ENCODE peak calls at places on chromosomes 6 and 20, in nine cellular contexts. Y is left ventricle myocardium inferior, G is psoas muscle, E is right atrium auricular region, R is heart left ventricle, L is sigmoid colon, V is GM23248, C is esophagus squamous epithelium, J is lower lobe of right lung. M is an unnamed sample.

GRCh38 chr6:25359191-25359861 is 80.2 kb downstream of the CARMIL1 start:
- DNase-seq in Y (peak; percentile 37), G (peak; percentile 61), E (peak; percentile 75), R (peak; percentile 36), L (peak; percentile 76), V (peak; percentile 88), C (no peak), J (no peak), M (no peak)

GRCh38 chr6:13346245-13346644 is 17.9 kb upstream of the TBC1D7 start:
- DNase-seq in Y (no peak), G (no peak), E (no peak), R (no peak), L (no peak), V (no peak), C (no peak), J (no peak), M (no peak)

GRCh38 chr20:61556116-61556515 is 304.1 kb downstream of the CDH4 start:
- DNase-seq in Y (no peak), G (no peak), E (no peak), R (no peak), L (no peak), V (peak; percentile 89), C (no peak), J (no peak), M (no peak)

GRCh38 chr6:46655803-46656202 is 3.0 kb downstream of the SLC25A27 start:
- DNase-seq in Y (no peak), G (no peak), E (no peak), R (no peak), L (no peak), V (no peak), C (no peak), J (no peak), M (no peak)

GRCh38 chr20:29443819-29444218 is 1813.6 kb upstream of the DEFB115 start:
- DNase-seq in Y (no peak), G (no peak), E (no peak), R (no peak), L (no peak), V (no peak), C (no peak), J (no peak), M (no peak)

GRCh38 chr6:87199787-87200186 is 44.4 kb downstream of the ZNF292 start:
- DNase-seq in Y (no peak), G (no peak), E (no peak), R (peak; percentile 25), L (no peak), V (no peak), C (no peak), J (no peak), M (no peak)

GRCh38 chr20:34604980-34605788 is 46.7 kb downstream of the MAP1LC3A start:
- DNase-seq in Y (no peak), G (no peak), E (no peak), R (peak; percentile 38), L (no peak), V (peak; percentile 17), C (no peak), J (no peak), M (no peak)

GRCh38 chr6:77094821-77095220 is 368.5 kb downstream of the HTR1B start:
- DNase-seq in Y (no peak), G (no peak), E (no peak), R (no peak), L (no peak), V (no peak), C (no peak), J (no peak), M (no peak)

GRCh38 chr6:74222768-74223321 is 526.8 kb downstream of the CD109 start:
- DNase-seq in Y (no peak), G (no peak), E (no peak), R (no peak), L (no peak), V (peak; percentile 9), C (no peak), J (no peak), M (no peak)

GRCh38 chr6:25138024-25138696 is 141.0 kb upstream of the CARMIL1 start:
- DNase-seq in Y (peak; percentile 38), G (peak; percentile 59), E (peak; percentile 75), R (peak; percentile 77), L (peak; percentile 84), V (peak; percentile 88), C (no peak), J (no peak), M (no peak)

GRCh38 chr6:26075063-26075717 is 12.0 kb upstream of the HFE start:
- DNase-seq in Y (no peak), G (no peak), E (no peak), R (no peak), L (no peak), V (no peak), C (no peak), J (no peak), M (no peak)

DNA sequence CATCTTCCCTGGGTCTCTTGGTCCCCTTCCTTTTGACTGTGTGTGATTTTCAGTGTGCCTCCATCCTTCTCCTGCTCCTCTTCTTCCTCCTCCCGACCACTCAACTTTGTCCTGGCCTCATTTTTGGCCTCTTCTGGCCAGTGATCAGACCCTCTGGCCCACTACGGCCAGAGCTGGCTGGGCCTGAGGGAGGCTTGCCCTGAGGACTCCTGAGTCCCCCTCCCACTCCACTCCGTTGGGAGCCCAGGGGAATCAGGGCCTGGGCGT is 910 bp upstream of the DDR1 start:
- DNase-seq in Y (no peak), G (no peak), E (no peak), R (no peak), L (no peak), V (no peak), C (no peak), J (no peak), M (no peak)
- H3K4me1 ChIP-seq in Y (peaks cover 53% of the 10 kb centered on the region), G (peaks cover 43% of the 10 kb centered on the region), E (peaks cover 54% of the 10 kb centered on the region), R (peaks cover 36% of the 10 kb centered on the region), L (peaks cover 34% of the 10 kb centered on the region), V (peaks cover 29% of the 10 kb centered on the region), C (peaks cover 44% of the 10 kb centered on the region), J (peaks cover 40% of the 10 kb centered on the region), M (peaks cover 20% of the 10 kb centered on the region)

DNA sequence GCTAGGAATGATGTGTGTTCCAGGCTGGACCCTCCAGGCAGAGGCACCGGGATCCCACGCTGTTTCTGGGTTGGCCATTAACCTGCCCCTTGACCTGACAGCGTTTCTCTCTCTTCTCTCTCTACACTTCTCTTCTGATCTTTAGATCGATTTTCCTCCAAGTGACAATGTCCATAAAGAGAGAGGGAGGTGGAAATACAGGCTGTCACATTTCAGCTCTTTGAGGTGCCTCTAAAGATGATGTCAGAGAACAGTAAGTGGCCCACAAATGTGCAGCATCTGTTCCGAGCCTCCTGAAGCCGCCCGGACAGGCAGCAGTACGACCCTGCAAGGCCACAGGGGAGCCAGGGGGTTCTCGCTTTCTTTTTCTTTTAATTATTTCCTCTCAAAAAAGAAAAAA is 2.5 kb upstream of the SLCO4A1 start:
- DNase-seq in Y (no peak), G (no peak), E (no peak), R (no peak), L (no peak), V (no peak), C (no peak), J (no peak), M (no peak)
- H3K27me3 ChIP-seq in Y (peaks cover 93% of the 10 kb centered on the region), G (peaks cover 17% of the 10 kb centered on the region), E (peaks cover 4% of the 10 kb centered on the region), R (no peaks in the 10 kb centered on the region), L (peaks cover 53% of the 10 kb centered on the region), V (peaks cover 27% of the 10 kb centered on the region), C (no peaks in the 10 kb centered on the region), J (peaks cover 48% of the 10 kb centered on the region), M (peaks cover 9% of the 10 kb centered on the region)

DNA sequence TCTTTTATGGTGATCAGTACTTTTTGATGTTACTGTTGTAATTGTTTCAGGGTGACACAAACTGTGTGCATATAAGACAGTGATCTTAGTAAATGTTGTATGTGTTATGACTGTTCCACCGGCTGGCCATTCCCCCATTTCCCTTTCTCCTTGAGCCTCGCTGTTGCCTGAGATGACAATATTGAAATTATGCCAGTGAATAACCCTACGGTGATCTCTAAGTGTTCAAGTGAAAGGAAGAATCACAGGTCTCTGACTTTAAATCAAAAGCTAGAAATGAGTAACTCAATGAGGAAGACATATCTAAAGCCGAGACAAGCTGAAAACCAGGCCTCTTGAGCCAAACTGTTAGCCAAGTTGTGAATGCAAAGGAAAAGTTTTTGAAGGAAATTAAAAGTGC is 32.3 kb downstream of the TULP4 start:
- DNase-seq in Y (no peak), G (no peak), E (no peak), R (no peak), L (no peak), V (no peak), C (no peak), J (no peak), M (no peak)
- H3K9me3 ChIP-seq in Y (peaks cover 13% of the 10 kb centered on the region), G (no peaks in the 10 kb centered on the region), E (no peaks in the 10 kb centered on the region), R (no peaks in the 10 kb centered on the region), L (no peaks in the 10 kb centered on the region), V (no peaks in the 10 kb centered on the region), C (peaks cover 15% of the 10 kb centered on the region), J (peaks cover 8% of the 10 kb centered on the region), M (no peaks in the 10 kb centered on the region)

DNA sequence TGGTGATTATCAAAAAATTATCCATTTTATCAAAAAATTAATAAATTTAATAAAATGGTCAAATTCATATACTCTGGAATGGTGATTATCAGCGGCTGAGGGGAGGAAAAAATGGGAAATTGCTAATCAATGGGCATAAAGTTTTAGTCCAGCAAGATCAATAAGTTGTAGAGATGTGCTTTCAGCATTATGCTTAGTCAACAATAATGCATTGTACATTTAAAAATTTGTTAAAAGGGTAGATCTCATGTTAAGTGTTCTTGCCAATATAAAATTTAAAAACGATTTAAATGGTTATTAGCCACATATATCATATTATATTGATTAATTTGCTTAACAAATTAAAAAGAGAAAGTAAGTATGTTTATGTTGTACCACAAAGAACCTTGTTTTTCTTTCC is 56.6 kb downstream of the HS3ST5 start:
- DNase-seq in Y (no peak), G (no peak), E (no peak), R (no peak), L (no peak), V (no peak), C (no peak), J (no peak), M (no peak)
- H3K4me1 ChIP-seq in Y (no peaks in the 10 kb centered on the region), G (no peaks in the 10 kb centered on the region), E (no peaks in the 10 kb centered on the region), R (no peaks in the 10 kb centered on the region), L (no peaks in the 10 kb centered on the region), V (no peaks in the 10 kb centered on the region), C (no peaks in the 10 kb centered on the region), J (no peaks in the 10 kb centered on the region), M (peaks cover 1% of the 10 kb centered on the region)

DNA sequence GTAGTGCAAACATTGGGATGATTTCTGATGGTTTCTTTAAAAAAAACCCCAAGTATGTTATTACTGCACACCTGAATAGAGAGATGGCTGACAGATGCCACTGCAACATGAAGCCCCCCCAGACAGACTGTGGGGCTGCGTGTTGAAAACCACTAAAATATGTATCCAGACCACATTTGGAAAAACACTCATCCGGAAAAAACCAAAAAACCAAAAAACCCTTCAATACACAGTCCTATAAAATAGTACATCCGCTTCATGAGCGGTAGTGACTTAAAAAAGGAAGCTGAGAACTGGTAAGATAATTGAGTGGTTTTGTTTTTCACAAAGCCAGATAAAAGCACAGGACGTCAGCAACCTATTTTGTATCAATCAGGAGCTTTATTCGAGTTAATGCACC is 47.1 kb upstream of the EDN3 start:
- DNase-seq in Y (no peak), G (no peak), E (no peak), R (no peak), L (no peak), V (no peak), C (no peak), J (no peak), M (no peak)
- H3K27me3 ChIP-seq in Y (peaks cover 96% of the 10 kb centered on the region), G (peaks cover 13% of the 10 kb centered on the region), E (no peaks in the 10 kb centered on the region), R (no peaks in the 10 kb centered on the region), L (peaks cover 27% of the 10 kb centered on the region), V (peaks cover 15% of the 10 kb centered on the region), C (no peaks in the 10 kb centered on the region), J (no peaks in the 10 kb centered on the region), M (no peaks in the 10 kb centered on the region)